ENCODE peak calls at places on chromosome 1, in four cellular contexts. O, I, R and U are unnamed samples.

GRCh38 chr1:23393706-23394105 is 24.1 kb upstream of the ZNF436 start:
- DNase-seq in R (peak), I (no peak), O (no peak), U (no peak)

GRCh38 chr1:28835237-28835650 is 23.3 kb downstream of the OPRD1 start:
- DNase-seq in I (no peak), R (no peak), O (no peak), U (peak)

GRCh38 chr1:220891221-220892085 is 12.2 kb downstream of the HLX start:
- DNase-seq in I (no peak), O (no peak), R (no peak), U (no peak)

GRCh38 chr1:69497847-69498246 is 69.9 kb upstream of the LRRC7 start:
- DNase-seq in I (no peak), O (no peak), R (no peak), U (no peak)

GRCh38 chr1:7418442-7419080 is 352.5 kb upstream of the VAMP3 start:
- DNase-seq in I (no peak), O (no peak), R (no peak), U (no peak)

GRCh38 chr1:68782890-68783289 is 286.0 kb upstream of the DEPDC1 start:
- DNase-seq in I (no peak), O (no peak), R (no peak), U (peak)

GRCh38 chr1:143691400-143691891 is 280.3 kb downstream of the FAM72C start:
- DNase-seq in O (peak), I (no peak), R (no peak), U (peak)

GRCh38 chr1:200367841-200368534 is 41.8 kb downstream of the ZNF281 start:
- DNase-seq in I (peak), R (no peak), O (peak), U (no peak)

GRCh38 chr1:85428471-85429077 is 36.4 kb downstream of the DDAH1 start:
- DNase-seq in O (no peak), R (no peak), I (no peak), U (no peak)

GRCh38 chr1:214228976-214229375 is 52.0 kb upstream of the SMYD2 start:
- DNase-seq in I (no peak), R (no peak), O (no peak), U (peak)

GRCh38 chr1:94832446-94832845 is 12.3 kb downstream of the SLC44A3 start:
- DNase-seq in R (no peak), O (peak), I (no peak), U (no peak)

GRCh38 chr1:110765640-110766335 is 91.0 kb upstream of the KCNA3 start:
- DNase-seq in O (peak), I (peak), R (peak), U (peak)